ENCODE peak calls at places on chromosomes 12 and 14, in seven cellular contexts. G is MM.1S, Q is uterus, W is astrocyte, F is A549, Y is RWPE2, S is mesendoderm. M is an unnamed sample. For H3K4me1, the result is how much of the 10 kb centered on the place peaks cover.

GRCh38 chr14:24095196-24096068 is 1.3 kb downstream of the PCK2 start:
- DNase-seq in Y (no peak), Q (peak), G (no peak), W (no peak), F (peak), S (peak), M (peak)

GRCh38 chr14:64762044-64763034 is 58.1 kb downstream of the PLEKHG3 start:
- DNase-seq in Y (peak), S (no peak), G (no peak), W (peak), F (peak), Q (peak), M (no peak)

GRCh38 chr14:99028041-99028440 is 244.0 kb downstream of the BCL11B start:
- DNase-seq in Q (no peak), W (no peak), F (no peak), S (peak), G (no peak), Y (peak), M (no peak)

GRCh38 chr12:3809357-3810015 is 56.6 kb upstream of the CRACR2A start:
- DNase-seq in W (peak), F (no peak), S (peak), G (no peak), Y (no peak), Q (no peak), M (no peak)

GRCh38 chr12:180445-180844 is 33.5 kb downstream of the SLC6A12 start:
- DNase-seq in W (peak), F (no peak), Q (no peak), S (no peak), Y (no peak), G (peak), M (no peak)

GRCh38 chr12:11822071-11822818 is 172.8 kb downstream of the ETV6 start:
- DNase-seq in G (peak), S (no peak), Y (no peak), Q (no peak), W (peak), F (no peak), M (no peak)

GRCh38 chr12:124715121-124715990 is 147.9 kb upstream of the NCOR2 start:
- DNase-seq in G (no peak), Y (no peak), F (peak), Q (no peak), W (peak), S (no peak), M (peak)

GRCh38 chr12:56326533-56326932 is 7.3 kb downstream of the PAN2 start:
- DNase-seq in Q (no peak), F (no peak), S (no peak), G (no peak), Y (no peak), W (no peak), M (no peak)

GRCh38 chr12:54166543-54167499 is 22.0 kb downstream of the SMUG1 start:
- DNase-seq in W (no peak), Q (no peak), Y (no peak), G (no peak), S (no peak), F (no peak), M (no peak)

GRCh38 chr14:22517117-22517720 is 71.8 kb downstream of the DAD1 start:
- DNase-seq in Q (no peak), S (no peak), F (no peak), W (no peak), Y (no peak), G (no peak), M (no peak)

GRCh38 chr12:56315626-56316473 is at the start of gene CNPY2:
- DNase-seq in W (peak), F (peak), G (peak), Y (peak), S (peak), Q (peak), M (peak)

GRCh38 chr14:103142903-103143302 is 19.6 kb downstream of the TNFAIP2 start:
- DNase-seq in F (no peak), Q (no peak), S (no peak), Y (no peak), W (no peak), G (no peak), M (no peak)

GRCh38 chr12:123713398-123714301 is 1.5 kb downstream of the ATP6V0A2 start:
- DNase-seq in Q (no peak), G (peak), F (no peak), S (peak), W (peak), Y (no peak), M (peak)

GRCh38 chr12:117092886-117093285 is 6.3 kb downstream of the TESC start:
- DNase-seq in W (no peak), Y (no peak), F (no peak), Q (no peak), S (no peak), G (no peak), M (no peak)

GRCh38 chr12:26277511-26278246 is 82.3 kb downstream of the SSPN start:
- DNase-seq in S (no peak), Q (no peak), Y (no peak), W (peak), F (no peak), G (no peak), M (no peak)

GRCh38 chr14:68405959-68406358 is 386.9 kb downstream of the ZFP36L1 start:
- DNase-seq in G (no peak), Q (no peak), S (no peak), W (peak), F (no peak), Y (no peak), M (no peak)

GRCh38 chr14:29857545-29857944 is 70.1 kb downstream of the PRKD1 start:
- DNase-seq in F (no peak), G (peak), S (no peak), Q (no peak), W (no peak), Y (no peak), M (no peak)

GRCh38 chr12:123034865-123035264 is 54.4 kb downstream of the ARL6IP4 start:
- DNase-seq in Q (no peak), W (peak), S (no peak), F (peak), Y (no peak), G (no peak), M (no peak)

GRCh38 chr14:103372552-103373304 is 12.5 kb upstream of the MARK3 start:
- DNase-seq in W (peak), S (peak), Q (no peak), G (no peak), Y (peak), F (peak), M (no peak)

GRCh38 chr12:106288510-106289195 is 13.9 kb upstream of the TCP11L2 start:
- DNase-seq in Q (no peak), S (no peak), F (peak), Y (no peak), W (peak), G (no peak), M (peak)

GRCh38 chr12:3987571-3987970 is 114.4 kb upstream of the PARP11 start:
- DNase-seq in W (no peak), F (no peak), Q (no peak), S (no peak), Y (no peak), G (no peak), M (no peak)

GRCh38 chr12:51326762-51327439 is 2.9 kb upstream of the BIN2 start:
- DNase-seq in Q (no peak), Y (no peak), F (peak), S (no peak), G (peak), W (peak), M (peak)

GRCh38 chr12:98291828-98292227 is 223.6 kb upstream of the TMPO start:
- DNase-seq in Y (no peak), G (no peak), S (peak), F (no peak), W (no peak), Q (no peak), M (no peak)

GRCh38 chr12:52965337-52965731 is 16.4 kb downstream of the KRT18 start:
- DNase-seq in S (peak), F (no peak), W (no peak), Q (peak), Y (no peak), G (no peak), M (no peak)

GRCh38 chr14:68468437-68469207 is 324.2 kb downstream of the ZFP36L1 start:
- DNase-seq in F (no peak), W (peak), S (no peak), Y (no peak), G (no peak), Q (no peak), M (no peak)

GRCh38 chr14:98226411-98226810 is 1045.6 kb downstream of the BCL11B start:
- DNase-seq in Y (no peak), S (no peak), W (no peak), G (no peak), F (no peak), Q (no peak), M (no peak)

GRCh38 chr12:105219261-105220018 is 16.5 kb downstream of the APPL2 start:
- DNase-seq in F (no peak), S (no peak), G (no peak), Q (no peak), W (no peak), Y (no peak), M (no peak)

GRCh38 chr14:96252323-96253052 is 3.5 kb upstream of the BDKRB1 start:
- DNase-seq in S (no peak), F (no peak), Q (no peak), Y (no peak), W (no peak), G (no peak), M (no peak)

GRCh38 chr12:92133795-92134637 is 11.6 kb downstream of the BTG1 start:
- DNase-seq in F (no peak), G (peak), Q (no peak), S (peak), W (no peak), Y (no peak), M (no peak)

GRCh38 chr12:24600996-24601395 is 347.9 kb downstream of the BCAT1 start:
- DNase-seq in Y (no peak), S (no peak), G (no peak), W (peak), Q (no peak), F (no peak), M (no peak)

GRCh38 chr14:92760524-92760805 is 12.0 kb upstream of the LGMN start:
- DNase-seq in W (peak), F (no peak), Q (no peak), Y (no peak), S (peak), G (no peak), M (no peak)

GRCh38 chr12:6333566-6333965 is 8.3 kb downstream of the TNFRSF1A start:
- DNase-seq in Q (no peak), W (peak), F (no peak), S (no peak), Y (peak), G (no peak), M (no peak)
- H3K4me1 ChIP-seq in Q (under half), W (half or more), F (half or more), S (under half), Y (half or more), G (under half), M (under half)

GRCh38 chr14:72284176-72284575 is 351.9 kb downstream of the RGS6 start:
- DNase-seq in G (no peak), Y (no peak), F (no peak), S (peak), W (no peak), Q (no peak), M (no peak)
- H3K4me1 ChIP-seq in G (under half), Y (under half), F (under half), S (under half), W (under half), Q (under half), M (under half)

DNA sequence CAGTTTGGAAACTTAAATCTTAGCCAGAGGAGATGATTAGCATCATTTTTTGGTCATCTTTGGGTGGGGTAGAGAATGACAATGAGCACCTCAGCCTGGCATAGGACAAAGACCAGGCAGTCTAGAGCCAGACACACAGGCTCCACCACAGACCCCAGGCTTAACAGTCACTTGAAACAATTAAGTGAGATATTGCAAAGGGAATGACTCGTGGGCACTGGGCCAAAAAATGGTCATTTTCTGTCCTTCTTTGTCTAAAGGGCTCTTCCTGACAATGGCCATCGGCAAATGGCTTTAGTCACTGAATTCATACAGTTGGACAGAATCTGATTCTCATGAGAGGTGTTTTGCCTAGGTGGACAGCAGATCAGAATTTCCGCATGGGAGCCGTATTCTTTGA is 78.0 kb upstream of the DICER1 start:
- DNase-seq in G (no peak), Q (no peak), S (no peak), Y (no peak), W (no peak), F (no peak), M (no peak)
- H3K4me1 ChIP-seq in G (under half), Q (under half), S (under half), Y (under half), W (under half), F (under half), M (under half)

DNA sequence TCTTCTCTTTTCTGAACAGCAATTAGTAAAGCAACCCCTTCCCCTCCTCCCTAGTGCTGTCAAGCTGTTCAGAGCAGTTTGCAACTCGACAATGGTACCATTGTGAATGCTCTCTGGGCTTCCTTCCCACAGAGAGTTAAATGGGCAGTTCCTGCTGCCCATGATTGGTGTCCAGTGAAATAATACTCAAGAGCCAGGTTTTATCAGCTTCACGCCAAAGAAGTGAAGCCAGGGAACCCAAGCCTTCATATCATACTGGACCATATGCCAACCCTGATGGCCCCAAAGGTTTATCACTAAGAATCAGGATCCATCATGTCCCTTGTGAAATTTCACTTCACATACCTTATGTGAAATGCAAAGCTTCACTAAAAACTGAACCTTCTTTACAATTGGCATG is 24.7 kb downstream of the INSM2 start:
- DNase-seq in G (no peak), S (no peak), Y (no peak), F (no peak), Q (no peak), W (no peak), M (no peak)
- H3K4me1 ChIP-seq in G (under half), S (under half), Y (under half), F (under half), Q (under half), W (under half), M (under half)

DNA sequence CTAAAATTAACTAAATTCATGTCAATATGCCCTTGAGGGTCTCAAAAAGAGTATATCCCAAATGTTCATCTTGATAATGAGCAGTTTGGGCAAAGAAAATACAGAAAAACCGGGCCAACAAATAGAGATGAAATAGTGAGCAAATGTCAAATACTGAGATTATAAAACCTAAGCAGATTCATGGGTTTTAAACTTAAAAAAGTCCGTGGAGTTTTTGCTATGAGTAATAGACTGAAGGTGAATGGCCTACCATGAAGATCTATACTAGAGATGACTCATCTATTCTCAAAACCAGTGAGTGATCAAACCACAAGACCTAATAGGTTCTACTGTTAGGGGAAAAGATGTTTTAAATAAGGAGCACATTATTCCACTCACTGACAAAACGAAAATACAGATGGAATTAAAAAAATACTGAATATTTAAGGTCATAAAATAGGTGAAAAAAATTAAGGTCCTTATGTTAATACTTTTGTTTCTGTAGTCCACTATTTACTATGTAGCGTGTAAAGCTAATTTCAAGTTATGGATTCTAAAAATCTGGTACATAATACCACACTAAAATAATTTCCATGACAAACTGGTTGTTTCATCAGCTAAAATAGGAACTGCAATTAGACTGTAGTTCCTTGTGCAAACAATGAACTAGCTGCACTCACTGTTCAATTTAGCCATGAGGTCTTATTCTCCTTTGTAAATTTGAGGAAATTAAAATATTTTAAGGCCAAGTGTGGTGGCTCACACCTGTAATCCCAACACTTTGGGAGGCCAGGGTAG is 5.0 kb downstream of the HNRNPC start:
- DNase-seq in Y (no peak), W (peak), S (no peak), Q (no peak), G (peak), F (no peak), M (no peak)
- H3K4me1 ChIP-seq in Y (half or more), W (under half), S (under half), Q (under half), G (under half), F (half or more), M (under half)

GRCh38 chr14:75457648-75458165 is 29.9 kb downstream of the JDP2 start:
- DNase-seq in F (no peak), W (no peak), Y (no peak), S (no peak), Q (no peak), G (no peak), M (no peak)

GRCh38 chr14:75454963-75455546 is 27.2 kb downstream of the JDP2 start:
- DNase-seq in G (no peak), Y (no peak), S (peak), Q (peak), W (peak), F (peak), M (no peak)

GRCh38 chr14:75458305-75458704 is 30.5 kb downstream of the JDP2 start:
- DNase-seq in G (no peak), S (no peak), W (no peak), Q (no peak), F (no peak), Y (no peak), M (no peak)

GRCh38 chr14:75457024-75457390 is 29.2 kb downstream of the JDP2 start:
- DNase-seq in S (peak), G (no peak), Q (no peak), F (no peak), Y (no peak), W (no peak), M (no peak)

DNA sequence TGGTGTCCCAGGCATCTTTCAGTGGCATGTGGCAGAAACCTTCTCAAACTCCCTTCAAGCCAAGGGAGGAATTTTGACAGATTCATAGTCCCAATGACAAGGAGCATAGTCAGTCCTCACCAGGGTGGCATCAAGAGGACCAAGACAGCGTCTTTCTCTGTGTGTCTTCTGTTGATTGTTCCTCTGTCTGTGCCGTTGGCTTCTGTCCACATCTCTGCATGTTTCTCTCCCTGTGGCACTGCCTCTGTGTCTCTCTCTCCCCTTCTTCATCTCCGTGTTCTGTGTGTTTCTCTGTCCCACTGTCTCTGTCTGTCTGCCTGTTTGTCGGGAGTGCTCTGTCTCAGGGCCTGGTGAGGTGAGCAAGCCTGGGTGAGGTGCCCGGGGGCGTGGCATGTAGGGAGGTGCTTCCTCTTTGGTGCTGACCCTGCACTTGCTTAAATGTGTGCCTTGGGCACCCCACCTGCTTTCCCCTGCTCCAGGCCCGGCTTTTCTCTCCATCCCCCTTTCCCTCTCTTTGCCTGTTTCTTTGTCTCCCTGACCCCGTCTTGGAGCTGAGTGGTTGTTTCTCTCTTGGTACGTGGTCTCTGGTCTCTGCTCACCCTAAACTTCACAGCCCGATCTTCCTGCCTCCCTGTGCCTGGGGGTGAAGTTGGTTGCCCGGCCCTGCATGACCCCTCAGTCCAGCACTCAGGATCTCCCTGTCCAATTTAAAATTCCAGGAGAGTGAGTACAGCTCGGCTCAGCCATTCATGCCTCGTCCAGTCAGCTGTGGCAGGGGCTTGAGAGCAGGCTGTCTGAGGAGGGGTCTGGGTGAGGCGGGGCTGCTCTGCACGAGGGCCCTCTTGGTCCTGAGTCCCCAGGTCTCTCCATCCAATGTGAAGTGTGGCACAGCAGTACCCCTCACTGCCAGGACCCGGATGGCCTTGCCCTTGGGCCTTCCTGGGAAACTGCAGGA is 28.5 kb downstream of the JDP2 start:
- DNase-seq in W (no peak), F (no peak), G (no peak), S (no peak), Y (no peak), Q (no peak), M (no peak)
- H3K4me1 ChIP-seq in W (under half), F (half or more), G (under half), S (under half), Y (under half), Q (under half), M (under half)

M was measured in Caco-2.